ENCODE peak calls at places on chromosomes 5 and 9, in four cellular contexts. D, Q, P and H are unnamed samples.
A peak's percentile ranks its signal among the peaks of the same experiment; 100 is the strongest.

GRCh38 chr9:131289301-131290038 is at the start of gene PLPP7:
- DNase-seq in D (peak; percentile 83), P (peak; percentile 59), Q (no peak), H (no peak)

GRCh38 chr5:130708744-130709143 is 456.3 kb downstream of the HINT1 start:
- DNase-seq in P (no peak), D (no peak), Q (no peak), H (no peak)

GRCh38 chr9:129079829-129080228 is 1.1 kb upstream of the DOLPP1 start:
- DNase-seq in P (no peak), D (no peak), Q (no peak), H (no peak)

GRCh38 chr5:13783731-13784130 is 160.8 kb downstream of the DNAH5 start:
- DNase-seq in P (no peak), Q (no peak), D (no peak), H (no peak)

GRCh38 chr9:37284631-37285030 is 137.9 kb upstream of the GRHPR start:
- DNase-seq in Q (no peak), D (no peak), P (peak; percentile 17), H (no peak)

GRCh38 chr9:385818-386398 is 171.2 kb downstream of the DOCK8 start:
- DNase-seq in P (peak; percentile 70), Q (no peak), D (no peak), H (peak; percentile 2)

GRCh38 chr9:135217836-135218235 is 130.4 kb downstream of the OLFM1 start:
- DNase-seq in Q (no peak), P (no peak), D (no peak), H (no peak)

GRCh38 chr9:96073531-96074284 is 198.2 kb downstream of the ERCC6L2 start:
- DNase-seq in P (no peak), D (no peak), Q (no peak), H (no peak)

GRCh38 chr5:76775921-76776320 is 42.9 kb upstream of the F2RL1 start:
- DNase-seq in P (no peak), Q (no peak), D (no peak), H (no peak)

GRCh38 chr9:37936376-37936775 is 32.4 kb upstream of the SLC25A51 start:
- DNase-seq in D (no peak), Q (no peak), P (no peak), H (no peak)

GRCh38 chr9:137046094-137046787 is at the start of gene NPDC1:
- DNase-seq in P (peak; percentile 76), D (peak; percentile 88), Q (peak; percentile 39), H (peak; percentile 77)